ENCODE peak calls at places on chromosomes 1 and 21, in four cellular contexts. N is HepG2, Y is breast epithelium, V is Peyer's patch. E is an unnamed sample.

GRCh38 chr1:44031051-44031899 is at the start of gene SLC6A9:
- DNase-seq in Y (peak), N (peak), V (peak), E (peak)

GRCh38 chr1:184621262-184621661 is 133.4 kb downstream of the EDEM3 start:
- DNase-seq in Y (no peak), N (no peak), V (no peak), E (no peak)

GRCh38 chr21:40339050-40339449 is 471.8 kb downstream of the PCP4 start:
- DNase-seq in Y (no peak), N (no peak), V (no peak), E (peak)

GRCh38 chr1:239719642-239720258 is 333.4 kb downstream of the CHRM3 start:
- DNase-seq in N (no peak), V (peak), Y (no peak), E (no peak)

GRCh38 chr1:25958475-25958874 is 39.4 kb downstream of the PAFAH2 start:
- DNase-seq in V (no peak), Y (no peak), N (no peak), E (no peak)

GRCh38 chr1:32101233-32101681 is 6.6 kb upstream of the KPNA6 start:
- DNase-seq in V (no peak), N (no peak), Y (no peak), E (no peak)

GRCh38 chr1:237736372-237737029 is 154.2 kb downstream of the ZP4 start:
- DNase-seq in Y (no peak), V (no peak), N (peak), E (no peak)

GRCh38 chr1:162899422-162900168 is 38.6 kb upstream of the CCDC190 start:
- DNase-seq in N (no peak), V (no peak), Y (no peak), E (no peak)

DNA sequence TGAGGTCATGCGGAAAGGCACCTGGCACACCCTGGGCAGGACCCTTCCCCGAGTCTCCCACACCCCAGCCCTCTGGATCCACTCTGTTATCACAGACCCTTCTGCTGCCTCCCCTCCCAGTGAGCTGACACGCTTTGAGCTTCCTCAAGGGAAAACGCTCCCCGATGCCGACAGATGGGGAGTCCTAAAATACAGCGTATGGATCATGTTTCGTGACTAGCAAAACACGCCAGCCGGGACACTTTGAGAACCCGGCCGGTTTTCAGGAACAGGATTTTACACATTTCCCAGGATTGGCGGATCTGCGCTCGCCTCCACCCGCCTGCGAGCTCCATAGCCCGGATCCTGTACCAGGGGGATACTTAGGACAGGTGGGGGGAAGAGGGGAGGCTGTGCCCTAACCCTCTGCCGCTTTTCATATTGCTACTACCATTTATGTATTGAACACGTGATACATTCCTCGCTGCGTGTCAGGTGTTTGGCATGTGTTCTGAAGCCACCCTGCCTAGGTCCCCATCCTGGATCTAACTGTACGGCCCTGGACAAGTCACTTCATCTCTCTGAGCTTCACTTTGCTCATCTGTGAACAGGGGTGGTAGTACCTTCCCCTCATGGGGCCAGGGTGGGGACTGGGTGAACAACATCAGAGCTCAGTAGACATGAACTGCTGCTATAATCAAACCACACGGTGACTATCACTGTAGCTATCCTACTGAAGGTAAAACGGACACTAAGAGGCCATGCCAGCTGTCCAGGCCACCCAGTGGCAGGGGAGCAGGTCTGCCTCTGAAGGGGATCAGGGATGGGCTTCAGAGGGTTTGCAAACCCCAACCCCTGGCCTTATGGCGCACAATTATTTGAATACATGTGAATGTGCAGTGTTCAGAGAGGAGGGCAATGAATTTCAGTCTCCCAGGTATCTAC is 63.2 kb downstream of the SSBP3 start:
- DNase-seq in Y (no peak), V (no peak), N (no peak), E (no peak)
- H3K27ac ChIP-seq in Y (no peak), V (peak), N (no peak), E (no peak)

GRCh38 chr1:94637096-94637495 is 95.5 kb upstream of the F3 start:
- DNase-seq in V (no peak), N (no peak), Y (no peak), E (no peak)

GRCh38 chr1:94633051-94633450 is 91.5 kb upstream of the F3 start:
- DNase-seq in Y (no peak), V (no peak), N (no peak), E (peak)

GRCh38 chr1:94640125-94640524 is 98.6 kb upstream of the F3 start:
- DNase-seq in V (no peak), Y (no peak), N (no peak), E (no peak)

GRCh38 chr1:94634977-94635416 is 93.4 kb upstream of the F3 start:
- DNase-seq in Y (no peak), V (no peak), N (no peak), E (no peak)

GRCh38 chr1:94636625-94637024 is 95.1 kb upstream of the F3 start:
- DNase-seq in V (no peak), Y (no peak), N (no peak), E (no peak)
- TF ChIP-seq CTCF in V (no peak), Y (no peak), N (no peak), E (no peak)

DNA sequence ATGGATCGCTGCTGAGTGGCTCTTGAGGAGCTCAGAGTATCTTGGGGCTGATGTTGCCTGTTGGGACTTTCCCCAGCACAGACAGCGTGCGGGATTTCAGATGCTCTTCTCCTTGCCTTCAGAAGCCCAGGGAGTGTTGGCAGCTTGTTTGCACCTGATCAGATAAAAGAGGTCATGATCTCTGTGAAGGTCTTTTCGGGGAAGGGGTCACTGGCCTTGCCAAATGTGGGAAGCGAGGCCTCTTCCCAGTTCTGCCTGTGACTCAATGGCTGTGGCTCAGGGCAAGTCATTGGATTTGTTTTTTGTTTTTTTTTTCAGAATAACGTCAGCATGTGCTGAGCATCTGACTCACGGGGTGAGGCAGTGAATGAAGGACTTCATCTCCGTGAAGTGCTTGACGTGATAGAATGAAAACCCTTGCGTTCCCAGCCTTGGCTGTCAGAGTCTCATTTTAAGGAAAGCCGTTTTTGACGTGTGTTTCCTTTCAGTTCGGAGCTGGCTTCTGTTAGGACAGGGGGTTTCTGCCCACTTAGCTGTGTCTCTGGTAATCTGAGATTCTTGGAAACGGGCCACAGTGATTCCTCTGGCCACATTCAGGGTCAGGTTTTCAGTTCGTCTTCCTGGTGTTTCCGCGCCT is 46.7 kb downstream of the GALNT2 start:
- DNase-seq in Y (no peak), N (no peak), V (no peak), E (no peak)
- TF ChIP-seq POLR2A in Y (no peak), N (no peak), V (no peak), E (no peak)

GRCh38 chr1:165974598-165975131 is 147.3 kb downstream of the UCK2 start:
- DNase-seq in V (no peak), N (no peak), Y (no peak), E (no peak)
- H3K27ac ChIP-seq in V (no peak), N (no peak), Y (no peak), E (no peak)

GRCh38 chr1:166950156-166950555 is 25.2 kb downstream of the ILDR2 start:
- DNase-seq in N (no peak), Y (no peak), V (no peak), E (no peak)

GRCh38 chr1:166948856-166949350 is 26.4 kb downstream of the ILDR2 start:
- DNase-seq in N (no peak), V (no peak), Y (no peak), E (no peak)

GRCh38 chr1:166952002-166952746 is 23.2 kb downstream of the ILDR2 start:
- DNase-seq in Y (no peak), N (peak), V (no peak), E (no peak)

GRCh38 chr1:166953486-166953885 is 21.9 kb downstream of the ILDR2 start:
- DNase-seq in Y (no peak), N (no peak), V (no peak), E (no peak)

DNA sequence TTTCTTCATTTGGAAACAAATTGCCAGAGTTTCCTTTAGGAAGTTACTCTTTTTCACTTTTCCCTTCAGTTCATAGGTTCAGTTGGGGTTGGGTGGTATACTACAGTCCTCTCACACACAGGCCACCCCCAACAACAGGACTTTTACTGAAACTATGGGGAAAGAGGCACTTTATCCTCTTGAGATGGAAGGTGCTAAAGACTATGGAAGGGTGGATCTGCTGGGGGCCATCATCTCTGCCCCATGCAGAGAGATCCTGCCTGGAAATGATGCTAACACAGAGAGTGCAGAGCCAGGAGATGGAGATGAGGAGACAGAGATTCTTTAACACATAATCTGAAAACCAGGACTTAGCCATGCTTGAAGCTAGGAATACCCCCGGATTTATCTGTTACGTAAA is 24.3 kb downstream of the ILDR2 start:
- DNase-seq in V (no peak), Y (no peak), N (no peak), E (no peak)
- TF ChIP-seq CTCF in V (no peak), Y (no peak), N (no peak), E (no peak)

DNA sequence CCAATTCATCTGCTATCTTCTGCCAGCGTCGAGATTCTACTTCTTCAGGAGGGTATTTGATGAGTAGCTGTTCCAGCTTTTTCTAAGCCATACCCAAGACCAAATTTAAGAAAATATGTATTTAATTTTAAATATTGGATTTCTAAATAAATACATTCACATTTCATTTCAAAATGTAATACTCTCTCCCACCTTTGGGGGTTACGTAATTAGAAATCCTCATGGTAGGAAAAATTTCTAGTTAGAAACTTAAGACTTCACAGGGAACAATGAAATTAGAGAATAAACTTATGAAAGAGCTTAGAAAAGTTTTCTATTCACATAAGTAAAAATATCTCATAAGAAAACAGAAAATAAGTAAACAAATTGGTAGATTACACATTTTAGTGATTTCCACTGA is 102.9 kb downstream of the ZZZ3 start:
- DNase-seq in Y (no peak), N (no peak), V (no peak), E (no peak)
- TF ChIP-seq POLR2A in Y (no peak), N (no peak), V (no peak), E (no peak)

GRCh38 chr1:64745986-64746940 is 1.4 kb downstream of the RAVER2 start:
- DNase-seq in Y (no peak), N (no peak), V (no peak), E (no peak)
- H3K27ac ChIP-seq in Y (peak), N (peak), V (peak), E (peak)

DNA sequence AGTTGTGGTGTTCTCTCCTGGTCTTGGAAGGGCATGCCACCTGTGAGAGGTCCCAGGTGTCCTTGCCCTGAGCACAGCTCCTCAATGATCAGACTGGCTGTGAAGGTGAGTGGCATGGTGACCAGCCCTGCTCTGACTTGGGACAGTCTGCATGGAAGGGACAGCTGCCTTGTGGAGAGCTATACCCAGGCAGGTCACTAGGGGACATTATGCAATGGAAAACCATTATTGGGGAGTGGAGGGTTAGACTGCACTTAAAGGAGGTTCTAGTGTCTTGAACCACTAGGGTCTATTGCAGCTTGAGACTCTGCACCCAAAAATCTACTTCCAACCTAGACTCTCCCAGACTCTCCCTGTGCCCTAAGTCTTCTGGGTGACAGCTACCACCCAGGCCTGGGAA is 24.8 kb downstream of the FAM78B start:
- DNase-seq in V (no peak), N (no peak), Y (no peak), E (no peak)
- TF ChIP-seq CTCF in V (no peak), N (no peak), Y (no peak), E (no peak)

GRCh38 chr1:86705633-86705985 is 1.2 kb downstream of the SH3GLB1 start:
- DNase-seq in N (no peak), Y (no peak), V (no peak), E (peak)

GRCh38 chr1:86706018-86706417 is 1.6 kb downstream of the SH3GLB1 start:
- DNase-seq in Y (no peak), V (no peak), N (peak), E (no peak)

GRCh38 chr1:86704456-86704971 is at the start of gene SH3GLB1:
- DNase-seq in V (peak), Y (peak), N (peak), E (peak)

GRCh38 chr1:86704972-86705632 is 726 bp downstream of the SH3GLB1 start:
- DNase-seq in N (peak), V (peak), Y (peak), E (peak)

GRCh38 chr1:86703696-86704455 is 500 bp upstream of the SH3GLB1 start:
- DNase-seq in Y (no peak), V (peak), N (peak), E (peak)
- TF ChIP-seq POLR2A in Y (no peak), V (no peak), N (no peak), E (no peak)